ENCODE peak calls at places on chromosomes 13 and 19, in seven cellular contexts. Z is PC-9, C is Peyer's patch, X is ovary, F is kidney, B is lower lobe of right lung, R is Panc1. Y is an unnamed sample.

GRCh38 chr19:48403606-48404005 is 10.1 kb downstream of the GRIN2D start:
- DNase-seq in X (no peak), F (peak; percentile 68), C (peak; percentile 65), R (no peak), Z (peak; percentile 35), B (no peak), Y (peak; percentile 79)

GRCh38 chr13:80037505-80037888 is 303.4 kb downstream of the SPRY2 start:
- DNase-seq in Z (no peak), F (no peak), R (no peak), B (no peak), X (no peak), C (no peak), Y (no peak)

GRCh38 chr19:15318241-15318691 is 14.1 kb downstream of the BRD4 start:
- DNase-seq in X (no peak), R (no peak), Z (no peak), B (no peak), F (no peak), C (peak; percentile 64), Y (no peak)

GRCh38 chr13:46324976-46325375 is 62.1 kb downstream of the RUBCNL start:
- DNase-seq in Z (peak; percentile 36), B (no peak), F (no peak), C (no peak), R (no peak), X (no peak), Y (no peak)

GRCh38 chr13:28607187-28607955 is 51.6 kb upstream of the POMP start:
- DNase-seq in Z (no peak), X (no peak), C (no peak), F (no peak), B (no peak), R (no peak), Y (no peak)

GRCh38 chr13:113403255-113404104 is 39.5 kb upstream of the GRTP1 start:
- DNase-seq in Z (no peak), R (no peak), C (no peak), B (peak; percentile 26), X (no peak), F (no peak), Y (no peak)

GRCh38 chr13:76523740-76524382 is 362.3 kb downstream of the KCTD12 start:
- DNase-seq in B (no peak), X (no peak), C (no peak), R (no peak), Z (no peak), F (no peak), Y (no peak)

GRCh38 chr19:4556574-4557185 is 2.8 kb downstream of the SEMA6B start:
- DNase-seq in R (no peak), C (no peak), X (no peak), F (no peak), Z (peak; percentile 41), B (no peak), Y (peak; percentile 73)

GRCh38 chr19:47122359-47123335 is 8.0 kb upstream of the SAE1 start:
- DNase-seq in Z (peak; percentile 91), R (peak; percentile 72), F (no peak), B (no peak), C (no peak), X (no peak), Y (no peak)

GRCh38 chr19:40358773-40359172 is 10.3 kb downstream of the PLD3 start:
- DNase-seq in F (no peak), C (peak; percentile 67), Z (no peak), R (no peak), X (no peak), B (no peak), Y (no peak)

GRCh38 chr13:29523199-29523931 is 72.1 kb downstream of the SLC7A1 start:
- DNase-seq in R (no peak), F (no peak), X (no peak), Z (no peak), C (no peak), B (no peak), Y (no peak)

GRCh38 chr13:112970552-112971287 is 1.7 kb downstream of the MCF2L start:
- DNase-seq in Z (no peak), C (no peak), X (peak; percentile 48), F (peak; percentile 47), R (no peak), B (no peak), Y (no peak)

GRCh38 chr19:14325863-14326262 is 55.4 kb upstream of the ADGRE5 start:
- DNase-seq in R (no peak), C (no peak), Z (no peak), F (no peak), X (no peak), B (no peak), Y (no peak)

GRCh38 chr13:98664924-98665637 is 87.4 kb downstream of the SLC15A1 start:
- DNase-seq in R (no peak), F (no peak), Z (peak; percentile 80), B (no peak), X (no peak), C (no peak), Y (no peak)

GRCh38 chr13:32381539-32381938 is 46.4 kb downstream of the N4BP2L1 start:
- DNase-seq in F (no peak), X (no peak), C (no peak), B (no peak), R (no peak), Z (no peak), Y (peak; percentile 58)

GRCh38 chr13:34864650-34865049 is 77.4 kb upstream of the NBEA start:
- DNase-seq in Z (no peak), X (no peak), R (no peak), C (no peak), F (no peak), B (no peak), Y (no peak)

DNA sequence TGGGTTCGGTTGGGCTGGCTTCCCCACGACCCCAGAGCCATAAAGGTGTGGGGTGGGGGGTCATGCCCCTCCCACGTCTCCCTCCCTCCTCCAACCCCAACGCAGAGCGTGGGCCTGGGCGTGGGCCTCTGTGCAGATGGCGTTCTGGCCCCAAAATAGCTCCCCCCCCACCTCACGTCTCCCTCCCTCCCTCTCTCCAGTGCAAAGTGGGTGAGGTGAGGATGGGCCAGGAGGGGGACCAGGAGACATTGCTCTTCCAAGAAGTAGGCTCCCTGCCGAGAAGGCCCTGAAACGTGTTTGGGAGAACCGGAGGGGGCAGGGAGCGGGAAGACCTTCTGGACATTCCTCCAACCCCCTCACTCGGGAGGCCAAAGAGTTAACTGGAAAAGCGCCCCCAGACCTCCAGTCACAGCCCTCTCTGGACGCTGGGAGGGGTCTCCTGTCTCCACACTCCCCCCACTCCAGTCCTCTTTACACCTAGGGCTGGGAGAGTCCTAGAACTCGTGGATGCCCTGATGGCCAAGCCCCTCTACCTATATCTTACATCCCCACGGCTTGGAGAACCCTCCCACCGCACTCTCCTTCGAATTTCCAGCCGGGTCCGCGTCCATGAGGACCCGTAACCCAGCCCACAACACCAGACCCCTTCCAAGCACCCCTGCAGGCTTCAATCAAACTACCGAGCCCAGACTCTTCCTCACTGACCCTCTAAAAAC is 855 bp downstream of the UNC13A start:
- DNase-seq in Z (no peak), B (no peak), C (no peak), R (no peak), F (no peak), X (no peak), Y (no peak)
- H3K4me1 ChIP-seq in Z (peaks cover 13% of the 10 kb centered on the region), B (peaks cover 15% of the 10 kb centered on the region), C (peaks cover 5% of the 10 kb centered on the region), R (peaks cover 2% of the 10 kb centered on the region), F (no peaks in the 10 kb centered on the region), X (peaks cover 6% of the 10 kb centered on the region), Y (peaks cover 16% of the 10 kb centered on the region)

GRCh38 chr13:97432232-97432916 is 1.6 kb upstream of the RAP2A start:
- DNase-seq in X (no peak), F (no peak), B (no peak), Z (no peak), C (no peak), R (peak; percentile 25), Y (no peak)

GRCh38 chr13:97432917-97433726 is 847 bp upstream of the RAP2A start:
- DNase-seq in B (peak; percentile 97), F (peak; percentile 99), C (peak; percentile 96), R (peak; percentile 97), Z (peak; percentile 100), X (peak; percentile 100), Y (peak; percentile 99)

GRCh38 chr13:97431365-97431764 is 2.6 kb upstream of the RAP2A start:
- DNase-seq in B (no peak), C (no peak), X (no peak), Z (no peak), F (no peak), R (no peak), Y (no peak)

GRCh38 chr13:97429681-97430081 is 4.3 kb upstream of the RAP2A start:
- DNase-seq in Z (no peak), X (no peak), F (no peak), C (no peak), B (no peak), R (no peak), Y (no peak)

DNA sequence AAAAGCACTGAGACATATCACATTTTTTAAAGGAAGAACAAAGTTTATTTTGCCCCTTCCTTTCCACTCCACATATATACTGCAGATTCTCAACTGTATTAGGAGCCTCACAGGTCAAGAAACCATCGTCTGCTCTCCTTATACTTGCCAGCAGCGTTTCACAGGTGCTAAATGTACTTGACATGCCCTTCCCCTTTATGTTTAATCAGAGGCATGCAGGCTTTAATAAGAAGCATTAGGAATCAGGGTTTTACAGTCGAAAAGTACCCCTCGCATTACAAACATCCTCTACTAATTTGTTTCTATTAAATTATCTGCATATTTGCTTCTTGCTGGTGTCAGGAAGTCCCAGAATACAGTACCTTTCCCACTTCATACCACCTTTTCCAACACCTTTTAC is 3.7 kb upstream of the RAP2A start:
- DNase-seq in C (no peak), X (no peak), B (no peak), R (no peak), F (no peak), Z (no peak), Y (no peak)
- H3K4me3 ChIP-seq in C (no peak overlapping the region), X (no peak overlapping the region), B (no peak overlapping the region), R (peak overlapping the region; percentile 50), F (no peak overlapping the region), Z (no peak overlapping the region), Y (no peak overlapping the region)

DNA sequence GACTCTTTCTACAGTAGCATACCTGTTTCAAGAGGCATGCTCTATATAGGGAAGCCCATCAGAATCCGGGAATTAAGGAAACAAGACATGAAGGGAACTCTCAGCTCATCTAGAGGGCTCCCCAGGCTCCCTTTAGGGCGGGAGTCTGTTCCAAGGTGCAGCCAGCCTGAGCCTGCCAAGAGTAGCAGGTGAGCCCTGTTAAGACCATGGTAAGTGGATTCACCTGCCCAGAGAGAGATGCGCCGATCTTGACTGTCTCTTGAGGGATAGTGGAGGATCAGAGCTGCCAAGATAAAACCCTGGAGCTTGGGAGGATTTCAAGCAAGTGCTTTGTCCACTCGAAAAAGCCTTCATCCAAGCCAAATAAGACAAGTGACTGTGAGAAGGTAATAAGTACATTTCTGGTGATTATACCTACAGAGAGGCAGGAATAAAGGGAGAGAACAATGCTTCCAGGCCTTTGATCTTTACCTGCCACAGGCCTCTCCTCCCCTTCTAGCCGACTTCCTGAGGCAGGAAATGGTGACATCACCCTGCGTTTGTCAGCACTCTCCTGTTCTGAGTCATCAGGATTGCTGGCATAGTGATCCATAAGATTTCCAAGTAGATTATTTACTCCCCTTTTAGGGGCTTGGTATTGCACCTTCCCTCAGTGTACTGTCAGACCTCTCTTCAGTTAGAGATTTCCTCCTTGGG is 31.5 kb downstream of the KLF5 start:
- DNase-seq in B (no peak), Z (peak; percentile 80), R (peak; percentile 30), C (no peak), X (no peak), F (no peak), Y (no peak)
- H3K27ac ChIP-seq in B (no peak overlapping the region), Z (peak overlapping the region; percentile 86), R (no peak overlapping the region), C (peak overlapping the region; percentile 86), X (no peak overlapping the region), F (no peak overlapping the region), Y (no peak overlapping the region)

DNA sequence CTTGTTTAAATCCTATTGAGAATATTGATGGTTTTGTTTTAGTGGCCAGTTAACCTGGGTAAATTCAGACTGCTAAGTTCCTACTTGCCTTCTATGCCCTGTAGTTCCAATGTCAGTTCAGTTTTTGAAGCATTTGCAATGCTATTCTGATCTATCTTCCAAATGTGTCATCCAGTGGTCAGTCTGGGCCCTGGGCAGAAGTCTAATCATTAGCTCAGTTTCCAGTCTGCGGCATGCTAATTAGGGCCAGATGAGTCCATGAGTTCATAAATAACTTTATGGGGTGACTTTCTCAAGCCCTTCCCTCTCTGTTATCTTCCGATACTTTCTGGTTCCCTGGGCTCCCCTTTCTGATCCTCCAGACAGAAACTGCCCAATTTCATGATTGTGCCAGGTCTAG is 32.7 kb downstream of the FAM187B start:
- DNase-seq in F (no peak), Z (no peak), B (no peak), X (no peak), C (no peak), R (no peak), Y (no peak)
- H3K4me1 ChIP-seq in F (no peaks in the 10 kb centered on the region), Z (no peaks in the 10 kb centered on the region), B (no peaks in the 10 kb centered on the region), X (no peaks in the 10 kb centered on the region), C (no peaks in the 10 kb centered on the region), R (no peaks in the 10 kb centered on the region), Y (no peaks in the 10 kb centered on the region)